ENCODE peak calls at places on chromosome 1, in eight cellular contexts. E is cardiac fibroblast; G is GM03348; T is lower lobe of right lung; I is EL; P is stimulated activated CD4-positive, alpha-beta T cell treated with anti-CD3 and anti-CD28 coated beads, Interleukin-12 subunit alpha, Interleukin-12 subunit beta, amount 100 ng/mL, for 48 hours; J is iPS-NIHi11; N is A673. V is an unnamed sample.

GRCh38 chr1:10679521-10680220 is 116.8 kb downstream of the CASZ1 start:
- DNase-seq in E (peak; percentile 63), G (no peak), T (no peak), I (peak; percentile 68), P (no peak), J (peak; percentile 88), N (peak; percentile 91), V (peak; percentile 98)

GRCh38 chr1:65065535-65066378 is 82.2 kb upstream of the AK4 start:
- DNase-seq in E (peak; percentile 19), G (peak; percentile 32), T (peak; percentile 55), I (no peak), P (no peak), J (peak; percentile 81), N (no peak), V (peak; percentile 89)

GRCh38 chr1:52676249-52676903 is 21.8 kb downstream of the COA7 start:
- DNase-seq in E (peak; percentile 47), G (no peak), T (peak; percentile 62), I (no peak), P (no peak), J (no peak), N (no peak), V (no peak)

GRCh38 chr1:199510314-199510713 is 517.2 kb upstream of the NR5A2 start:
- DNase-seq in E (no peak), G (no peak), T (no peak), I (no peak), P (no peak), J (no peak), N (no peak), V (no peak)

GRCh38 chr1:185170291-185170848 is 13.4 kb downstream of the SWT1 start:
- DNase-seq in E (peak; percentile 75), G (peak; percentile 69), T (no peak), I (peak; percentile 66), P (no peak), J (peak; percentile 65), N (peak; percentile 88), V (peak; percentile 90)

GRCh38 chr1:229843627-229844238 is 217.7 kb downstream of the URB2 start:
- DNase-seq in E (peak; percentile 29), G (no peak), T (no peak), I (peak; percentile 19), P (no peak), J (peak; percentile 19), N (peak; percentile 37), V (no peak)

GRCh38 chr1:220817907-220818306 is 31.2 kb downstream of the MTARC1 start:
- DNase-seq in E (peak; percentile 30), G (peak; percentile 73), T (no peak), I (peak; percentile 84), P (no peak), J (no peak), N (no peak), V (no peak)

GRCh38 chr1:26524181-26524580 is 5.4 kb upstream of the RPS6KA1 start:
- DNase-seq in E (no peak), G (no peak), T (no peak), I (no peak), P (no peak), J (no peak), N (no peak), V (no peak)

GRCh38 chr1:204213668-204214662 is at the start of gene GOLT1A:
- DNase-seq in E (peak; percentile 88), G (peak; percentile 81), T (peak; percentile 82), I (peak; percentile 86), P (peak; percentile 25), J (peak; percentile 92), N (peak; percentile 87), V (peak; percentile 95)

V was measured in GM23338.